ENCODE peak calls at places on chromosomes 2 and 18, in four cellular contexts. Y is heart left ventricle, W is spleen, P is esophagus muscularis mucosa. S is an unnamed sample.

GRCh38 chr2:71923143-71923525 is 224.5 kb downstream of the CYP26B1 start:
- DNase-seq in Y (no peak), W (no peak), P (no peak), S (no peak)

GRCh38 chr18:75157851-75158250 is 51.1 kb downstream of the PTGR3 start:
- DNase-seq in Y (no peak), W (no peak), P (no peak), S (no peak)

GRCh38 chr2:67008114-67008513 is 389.0 kb upstream of the ETAA1 start:
- DNase-seq in Y (no peak), W (no peak), P (no peak), S (no peak)

GRCh38 chr2:59312967-59313943 is 1072.1 kb upstream of the FANCL start:
- DNase-seq in Y (no peak), W (no peak), P (no peak), S (no peak)

GRCh38 chr2:219119422-219120043 is 41.1 kb downstream of the NHEJ1 start:
- DNase-seq in Y (peak), W (peak), P (no peak), S (peak)

GRCh38 chr18:48452863-48453323 is 43.7 kb upstream of the ZBTB7C start:
- DNase-seq in Y (no peak), W (no peak), P (no peak), S (no peak)

GRCh38 chr2:108988796-108989713 is at the start of gene EDAR:
- DNase-seq in Y (no peak), W (no peak), P (no peak), S (peak)

GRCh38 chr2:135064149-135064548 is 12.1 kb downstream of the RAB3GAP1 start:
- DNase-seq in Y (no peak), W (no peak), P (no peak), S (no peak)

GRCh38 chr2:239522002-239522739 is 121.4 kb upstream of the HDAC4 start:
- DNase-seq in Y (peak), W (peak), P (no peak), S (no peak)

GRCh38 chr2:163604941-163605555 is 130.8 kb downstream of the FIGN start:
- DNase-seq in Y (no peak), W (no peak), P (no peak), S (no peak)

GRCh38 chr18:66271927-66272326 is 332.0 kb downstream of the CDH19 start:
- DNase-seq in Y (no peak), W (no peak), P (no peak), S (no peak)

GRCh38 chr2:54983345-54984235 is 66.7 kb downstream of the RTN4 start:
- DNase-seq in Y (no peak), W (no peak), P (no peak), S (no peak)

GRCh38 chr2:98869272-98869641 is 66.8 kb downstream of the CRACDL start:
- DNase-seq in Y (no peak), W (no peak), P (peak), S (peak)

GRCh38 chr2:146229513-146230155 is 1615.2 kb upstream of the ACVR2A start:
- DNase-seq in Y (no peak), W (no peak), P (no peak), S (no peak)

DNA sequence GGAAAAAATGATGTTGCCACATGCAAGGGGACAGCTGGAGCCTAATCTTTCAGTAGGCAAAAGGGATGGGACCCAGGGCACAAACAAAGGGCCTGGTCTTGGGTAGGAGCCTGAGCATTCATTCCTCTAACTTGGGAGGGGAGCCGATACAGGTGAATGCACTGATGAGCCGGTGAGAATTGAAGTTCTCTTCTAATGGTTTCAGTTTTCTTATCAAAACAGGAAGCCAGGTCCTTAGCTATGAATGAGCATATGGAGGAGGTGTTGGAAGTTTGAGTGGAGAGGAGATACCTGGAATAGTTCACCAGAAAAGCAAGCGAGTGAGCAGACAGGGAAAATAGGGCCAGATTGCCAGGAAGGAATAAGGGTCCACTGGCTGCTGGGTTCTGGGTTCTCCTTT is 10.1 kb downstream of the DPP4 start:
- DNase-seq in Y (no peak), W (no peak), P (peak), S (no peak)
- TF ChIP-seq CTCF in Y (no peak), W (no peak), P (no peak), S (no peak)

GRCh38 chr18:3458952-3459853 is 9.2 kb downstream of the TGIF1 start:
- DNase-seq in Y (no peak), W (no peak), P (no peak), S (no peak)
- H3K27ac ChIP-seq in Y (no peak), W (peak), P (no peak), S (no peak)

DNA sequence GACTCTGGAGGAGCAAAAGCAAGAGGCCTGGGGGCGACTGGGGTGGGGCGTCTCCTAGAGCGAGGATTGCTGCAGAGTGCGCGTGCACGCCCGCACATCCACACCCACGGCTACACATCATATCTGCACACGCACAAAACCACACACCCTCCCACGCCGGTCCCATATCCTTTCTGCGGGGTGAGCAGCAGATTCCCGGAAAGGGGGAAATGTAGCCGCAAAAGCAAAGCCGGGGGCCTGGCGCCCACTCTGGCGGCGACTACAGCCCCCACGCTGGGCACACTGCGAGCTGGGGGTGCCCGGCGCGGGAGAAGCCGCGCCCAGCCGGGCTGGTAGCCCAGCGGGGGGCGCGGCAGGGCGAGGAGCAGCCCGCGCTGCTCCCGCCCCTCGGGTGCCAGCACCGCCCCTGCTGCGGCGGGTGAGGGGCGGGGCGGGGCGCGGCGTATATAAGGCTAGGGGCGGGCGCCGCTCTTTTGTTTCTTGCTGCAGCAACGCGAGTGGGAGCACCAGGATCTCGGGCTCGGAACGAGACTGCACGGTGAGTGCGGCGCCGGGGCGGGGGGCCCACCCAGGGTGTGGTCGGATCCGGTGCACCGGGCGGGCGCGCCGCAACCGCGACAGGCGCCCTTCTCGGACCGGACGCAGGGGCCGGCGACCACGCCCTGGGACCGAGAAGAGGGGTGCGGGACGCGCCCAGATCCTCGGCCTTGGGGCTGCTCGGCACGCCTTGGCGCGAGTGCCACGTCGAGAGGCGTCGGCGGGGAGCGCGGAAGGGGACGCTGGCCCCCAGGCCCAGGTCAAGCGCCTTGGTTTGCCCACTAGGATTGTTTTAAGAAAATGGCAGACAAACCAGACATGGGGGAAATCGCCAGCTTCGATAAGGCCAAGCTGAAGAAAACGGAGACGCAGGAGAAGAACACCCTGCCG is at the start of gene TMSB10:
- DNase-seq in Y (peak), W (peak), P (peak), S (peak)
- TF ChIP-seq POLR2A in Y (no peak), W (peak), P (peak), S (peak)

GRCh38 chr2:497770-498492 is 179.3 kb downstream of the TMEM18 start:
- DNase-seq in Y (no peak), W (no peak), P (no peak), S (no peak)

GRCh38 chr2:499726-500125 is 177.5 kb downstream of the TMEM18 start:
- DNase-seq in Y (no peak), W (no peak), P (no peak), S (no peak)

GRCh38 chr2:501130-501529 is 176.1 kb downstream of the TMEM18 start:
- DNase-seq in Y (no peak), W (no peak), P (no peak), S (no peak)

GRCh38 chr2:496729-497128 is 180.5 kb downstream of the TMEM18 start:
- DNase-seq in Y (no peak), W (no peak), P (no peak), S (no peak)

GRCh38 chr2:498493-499178 is 178.6 kb downstream of the TMEM18 start:
- DNase-seq in Y (no peak), W (no peak), P (no peak), S (no peak)
- TF ChIP-seq CTCF in Y (no peak), W (no peak), P (no peak), S (no peak)

DNA sequence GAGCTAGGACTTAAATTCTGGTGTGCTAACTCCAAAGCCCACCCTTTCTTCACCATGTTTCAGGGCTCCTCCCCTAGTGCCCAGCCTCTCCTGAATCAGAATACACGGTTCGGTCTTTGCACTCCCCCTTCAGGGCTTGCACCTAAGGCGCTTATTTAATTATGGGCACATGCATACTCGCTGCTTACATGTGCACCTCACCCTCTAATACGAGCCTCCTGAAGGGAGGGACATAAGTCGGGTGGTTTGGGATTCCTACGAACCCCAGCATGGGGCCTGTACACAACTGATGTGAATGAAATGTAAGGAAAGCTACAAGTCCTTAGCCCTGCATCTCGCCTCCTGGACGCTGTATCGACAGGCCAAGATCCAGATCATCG is 435 bp downstream of the IFT172 start:
- DNase-seq in Y (no peak), W (no peak), P (no peak), S (peak)
- H3K27ac ChIP-seq in Y (no peak), W (peak), P (peak), S (peak)

S was measured in testis.